ENCODE peak calls at places on chromosomes 3 and 15, in five cellular contexts. O is A549, B is K562, Q is GM12878, N is IMR-90. Y is an unnamed sample.

GRCh38 chr15:38351466-38351865 is 98.8 kb downstream of the SPRED1 start:
- DNase-seq in O (no peak), B (no peak), Q (no peak), N (no peak), Y (no peak)

GRCh38 chr3:115227461-115227860 is 80.4 kb upstream of the ZBTB20 start:
- DNase-seq in O (no peak), B (no peak), Q (no peak), N (no peak), Y (no peak)

GRCh38 chr15:95990833-95991232 is 339.7 kb upstream of the NR2F2 start:
- DNase-seq in O (no peak), B (no peak), Q (peak), N (no peak), Y (no peak)

GRCh38 chr15:32877620-32878019 is 159.8 kb downstream of the GREM1 start:
- DNase-seq in O (no peak), B (no peak), Q (no peak), N (no peak), Y (no peak)

GRCh38 chr15:68655686-68656437 is 77.1 kb downstream of the CORO2B start:
- DNase-seq in O (no peak), B (no peak), Q (no peak), N (no peak), Y (peak)

GRCh38 chr15:90839187-90840071 is 29.0 kb upstream of the FURIN start:
- DNase-seq in O (no peak), B (no peak), Q (no peak), N (peak), Y (no peak)

GRCh38 chr3:52225452-52226228 is at the start of gene TLR9:
- DNase-seq in O (no peak), B (no peak), Q (peak), N (no peak), Y (no peak)

GRCh38 chr3:185613016-185613415 is 26.9 kb downstream of the SENP2 start:
- DNase-seq in O (no peak), B (no peak), Q (no peak), N (no peak), Y (no peak)

GRCh38 chr3:28376424-28376823 is 27.8 kb upstream of the AZI2 start:
- DNase-seq in O (no peak), B (no peak), Q (no peak), N (peak), Y (no peak)

GRCh38 chr3:60954049-60954448 is 297.2 kb downstream of the FHIT start:
- DNase-seq in O (no peak), B (no peak), Q (no peak), N (no peak), Y (no peak)

GRCh38 chr3:42490243-42490642 is 12.2 kb upstream of the VIPR1 start:
- DNase-seq in O (no peak), B (no peak), Q (peak), N (no peak), Y (no peak)

GRCh38 chr3:188061133-188061532 is 92.8 kb upstream of the LPP start:
- DNase-seq in O (peak), B (peak), Q (no peak), N (peak), Y (no peak)

GRCh38 chr3:117407317-117407716 is 697.7 kb downstream of the TUSC7 start:
- DNase-seq in O (peak), B (no peak), Q (no peak), N (peak), Y (no peak)
- TF ChIP-seq RCOR1 in O (no peak), B (no peak), Q (no peak), N (no peak), Y (no peak)

GRCh38 chr15:57185507-57186074 is 190.7 kb upstream of the CGNL1 start:
- DNase-seq in O (no peak), B (no peak), Q (no peak), N (no peak), Y (no peak)

GRCh38 chr15:57184502-57184901 is 191.8 kb upstream of the CGNL1 start:
- DNase-seq in O (no peak), B (no peak), Q (no peak), N (no peak), Y (peak)

GRCh38 chr15:57183041-57183440 is 193.3 kb upstream of the CGNL1 start:
- DNase-seq in O (no peak), B (no peak), Q (no peak), N (peak), Y (no peak)

GRCh38 chr15:57183614-57184344 is 192.5 kb upstream of the CGNL1 start:
- DNase-seq in O (no peak), B (no peak), Q (no peak), N (peak), Y (no peak)
- TF ChIP-seq RCOR1 in O (no peak), B (no peak), Q (no peak), N (no peak), Y (no peak)

GRCh38 chr3:125194061-125194848 is 18.3 kb downstream of the SLC12A8 start:
- DNase-seq in O (no peak), B (no peak), Q (no peak), N (peak), Y (no peak)

GRCh38 chr3:125191256-125191655 is 21.3 kb downstream of the SLC12A8 start:
- DNase-seq in O (no peak), B (no peak), Q (no peak), N (peak), Y (no peak)

GRCh38 chr3:125191730-125192129 is 20.8 kb downstream of the SLC12A8 start:
- DNase-seq in O (no peak), B (no peak), Q (no peak), N (no peak), Y (no peak)

GRCh38 chr3:125190781-125191180 is 21.8 kb downstream of the SLC12A8 start:
- DNase-seq in O (no peak), B (no peak), Q (no peak), N (no peak), Y (no peak)

DNA sequence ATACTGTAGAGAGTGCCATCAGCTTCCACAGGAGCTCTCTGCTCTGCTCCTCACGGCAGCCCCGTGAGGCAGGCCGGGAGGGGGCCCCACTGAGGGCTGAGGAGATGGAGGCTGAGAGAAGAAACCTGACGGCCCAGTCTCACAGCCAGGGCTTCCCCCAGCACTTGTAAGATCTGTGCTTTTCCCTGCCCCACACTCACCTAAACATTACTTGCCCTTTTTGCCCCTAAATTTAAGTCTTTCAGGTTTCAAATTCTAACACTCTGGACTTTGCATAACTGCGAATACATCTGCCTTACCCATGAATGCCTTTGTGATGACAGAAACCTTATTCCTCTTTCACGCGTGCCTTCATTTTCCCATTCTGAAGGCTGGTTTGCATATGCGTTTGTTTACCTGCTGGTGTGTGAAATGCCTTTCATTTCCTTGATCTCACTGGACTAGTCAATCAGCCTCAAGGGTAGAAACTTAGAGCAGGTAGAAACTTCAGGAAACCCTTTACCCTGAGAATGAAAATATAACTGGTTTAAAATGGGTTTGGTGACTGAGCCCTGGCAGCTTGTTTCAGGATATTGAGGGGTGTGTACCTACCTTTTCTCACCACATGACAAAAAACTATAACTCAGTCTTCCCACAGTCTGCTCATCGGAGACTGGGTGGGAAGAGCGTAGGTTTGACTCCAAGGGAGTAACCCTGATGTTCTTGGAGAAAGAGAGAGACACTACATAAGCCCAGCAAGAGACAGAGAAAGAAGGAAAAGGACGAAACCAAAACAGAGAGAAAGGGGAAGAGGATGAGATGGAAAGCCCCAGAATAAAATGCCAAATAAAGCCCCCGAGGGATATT is 20.1 kb downstream of the SLC12A8 start:
- DNase-seq in O (no peak), B (peak), Q (peak), N (no peak), Y (no peak)
- TF ChIP-seq RCOR1 in O (no peak), B (no peak), Q (no peak), N (no peak), Y (no peak)

DNA sequence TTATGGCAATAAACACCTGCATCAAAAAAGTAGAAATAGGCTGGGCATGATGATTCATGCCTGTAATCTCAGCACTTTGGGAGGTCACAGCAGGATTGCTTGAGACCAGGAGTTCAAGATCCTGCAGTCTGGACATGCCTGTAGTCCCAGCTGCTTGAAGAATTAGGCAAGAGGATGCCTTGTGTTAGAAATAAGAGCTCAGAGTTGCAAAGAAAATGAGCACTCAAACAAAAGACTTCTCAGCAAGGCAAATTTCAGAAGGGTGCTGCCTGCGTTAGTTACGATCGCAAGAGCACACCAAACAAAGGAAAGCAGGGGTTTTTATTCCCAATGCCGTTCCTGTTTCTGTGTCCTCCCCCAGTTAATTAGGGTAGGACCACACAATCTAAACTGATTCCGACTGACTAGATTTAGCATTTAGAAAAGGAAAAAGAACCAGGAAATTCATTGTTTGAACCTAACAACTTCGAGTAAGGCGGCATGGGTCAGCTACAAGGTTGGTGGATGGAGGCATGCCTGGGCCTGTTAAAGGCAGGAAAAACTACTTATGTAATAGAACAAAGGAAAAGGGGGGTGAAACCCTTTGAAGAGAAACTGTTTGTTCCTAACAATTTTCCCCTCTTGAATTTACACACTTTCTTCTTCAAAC is 55.5 kb downstream of the DLG1 start:
- DNase-seq in O (no peak), B (no peak), Q (no peak), N (no peak), Y (no peak)
- TF ChIP-seq RCOR1 in O (no peak), B (no peak), Q (no peak), N (no peak), Y (no peak)

GRCh38 chr3:10416730-10417300 is 88.6 kb downstream of the ATP2B2 start:
- DNase-seq in O (no peak), B (no peak), Q (no peak), N (no peak), Y (no peak)

GRCh38 chr3:10421996-10422395 is 83.4 kb downstream of the ATP2B2 start:
- DNase-seq in O (no peak), B (no peak), Q (no peak), N (no peak), Y (no peak)

GRCh38 chr3:10419637-10420232 is 85.7 kb downstream of the ATP2B2 start:
- DNase-seq in O (no peak), B (peak), Q (no peak), N (peak), Y (no peak)

GRCh38 chr3:10420745-10421475 is 84.5 kb downstream of the ATP2B2 start:
- DNase-seq in O (no peak), B (no peak), Q (no peak), N (no peak), Y (no peak)

GRCh38 chr3:10417849-10418248 is 87.5 kb downstream of the ATP2B2 start:
- DNase-seq in O (peak), B (peak), Q (no peak), N (peak), Y (peak)
- TF ChIP-seq RCOR1 in O (no peak), B (no peak), Q (no peak), N (no peak), Y (no peak)